ENCODE peak calls at places on chromosomes 16 and 17, in eight cellular contexts. One of them, this sample, is unnamed.

GRCh38 chr17:50144845-50145531 is 5.5 kb downstream of the PPP1R9B start:
- DNase-seq in PC-3: no peak
- DNase-seq in spleen: no peak
- DNase-seq in esophagus squamous epithelium: no peak
- DNase-seq in tibial nerve: no peak
- DNase-seq in A549: no peak
- DNase-seq in HL-60: no peak
- DNase-seq in mucosa of descending colon: no peak
- DNase-seq in this sample: peak

GRCh38 chr16:15461376-15461775 is 27.0 kb downstream of the BMERB1 start:
- DNase-seq in PC-3: peak
- DNase-seq in mucosa of descending colon: no peak
- DNase-seq in spleen: no peak
- DNase-seq in A549: no peak
- DNase-seq in tibial nerve: no peak
- DNase-seq in esophagus squamous epithelium: no peak
- DNase-seq in HL-60: no peak
- DNase-seq in this sample: no peak

GRCh38 chr17:49486012-49486641 is 9.0 kb upstream of the NGFR start:
- DNase-seq in PC-3: no peak
- DNase-seq in HL-60: peak
- DNase-seq in esophagus squamous epithelium: no peak
- DNase-seq in tibial nerve: no peak
- DNase-seq in spleen: no peak
- DNase-seq in mucosa of descending colon: no peak
- DNase-seq in A549: no peak
- DNase-seq in this sample: no peak

GRCh38 chr17:63714550-63715277 is 14.8 kb upstream of the LIMD2 start:
- DNase-seq in tibial nerve: no peak
- DNase-seq in PC-3: no peak
- DNase-seq in spleen: no peak
- DNase-seq in esophagus squamous epithelium: no peak
- DNase-seq in HL-60: no peak
- DNase-seq in mucosa of descending colon: no peak
- DNase-seq in A549: no peak
- DNase-seq in this sample: no peak

GRCh38 chr17:11986179-11986938 is 10.9 kb downstream of the ZNF18 start:
- DNase-seq in spleen: no peak
- DNase-seq in PC-3: no peak
- DNase-seq in tibial nerve: peak
- DNase-seq in esophagus squamous epithelium: no peak
- DNase-seq in mucosa of descending colon: no peak
- DNase-seq in A549: no peak
- DNase-seq in HL-60: no peak
- DNase-seq in this sample: no peak

GRCh38 chr16:87457051-87457611 is 35.7 kb downstream of the ZCCHC14 start:
- DNase-seq in PC-3: peak
- DNase-seq in spleen: no peak
- DNase-seq in A549: no peak
- DNase-seq in HL-60: no peak
- DNase-seq in mucosa of descending colon: no peak
- DNase-seq in esophagus squamous epithelium: no peak
- DNase-seq in tibial nerve: no peak
- DNase-seq in this sample: peak

GRCh38 chr17:35684046-35684802 is 47.2 kb upstream of the RASL10B start:
- DNase-seq in A549: peak
- DNase-seq in spleen: no peak
- DNase-seq in esophagus squamous epithelium: no peak
- DNase-seq in PC-3: peak
- DNase-seq in tibial nerve: no peak
- DNase-seq in mucosa of descending colon: no peak
- DNase-seq in HL-60: no peak
- DNase-seq in this sample: peak

GRCh38 chr16:4500283-4500682 is 24.1 kb downstream of the HMOX2 start:
- DNase-seq in spleen: no peak
- DNase-seq in HL-60: no peak
- DNase-seq in esophagus squamous epithelium: no peak
- DNase-seq in PC-3: peak
- DNase-seq in A549: peak
- DNase-seq in mucosa of descending colon: no peak
- DNase-seq in tibial nerve: no peak
- DNase-seq in this sample: peak

GRCh38 chr17:43601280-43602050 is 55.3 kb upstream of the ETV4 start:
- DNase-seq in tibial nerve: no peak
- DNase-seq in esophagus squamous epithelium: no peak
- DNase-seq in mucosa of descending colon: no peak
- DNase-seq in spleen: no peak
- DNase-seq in PC-3: no peak
- DNase-seq in A549: no peak
- DNase-seq in HL-60: no peak
- DNase-seq in this sample: peak

GRCh38 chr17:39928868-39929651 is 1.5 kb downstream of the LRRC3C start:
- DNase-seq in esophagus squamous epithelium: no peak
- DNase-seq in PC-3: peak
- DNase-seq in spleen: no peak
- DNase-seq in tibial nerve: no peak
- DNase-seq in A549: peak
- DNase-seq in HL-60: no peak
- DNase-seq in mucosa of descending colon: no peak
- DNase-seq in this sample: peak

GRCh38 chr17:68777243-68777855 is 176.2 kb upstream of the FAM20A start:
- DNase-seq in HL-60: no peak
- DNase-seq in esophagus squamous epithelium: no peak
- DNase-seq in PC-3: peak
- DNase-seq in A549: peak
- DNase-seq in mucosa of descending colon: no peak
- DNase-seq in tibial nerve: peak
- DNase-seq in spleen: no peak
- DNase-seq in this sample: peak

GRCh38 chr16:72728516-72728915 is 319.4 kb downstream of the ZFHX3 start:
- DNase-seq in spleen: peak
- DNase-seq in tibial nerve: no peak
- DNase-seq in HL-60: no peak
- DNase-seq in mucosa of descending colon: no peak
- DNase-seq in esophagus squamous epithelium: no peak
- DNase-seq in A549: no peak
- DNase-seq in PC-3: no peak
- DNase-seq in this sample: no peak

GRCh38 chr17:67042104-67042899 is 2.1 kb upstream of the CACNG1 start:
- DNase-seq in tibial nerve: no peak
- DNase-seq in PC-3: no peak
- DNase-seq in esophagus squamous epithelium: no peak
- DNase-seq in HL-60: no peak
- DNase-seq in spleen: no peak
- DNase-seq in A549: no peak
- DNase-seq in mucosa of descending colon: no peak
- DNase-seq in this sample: no peak
- H3K4me3 ChIP-seq in tibial nerve: no peak
- H3K4me3 ChIP-seq in PC-3: no peak
- H3K4me3 ChIP-seq in esophagus squamous epithelium: no peak
- H3K4me3 ChIP-seq in HL-60: no peak
- H3K4me3 ChIP-seq in spleen: no peak
- H3K4me3 ChIP-seq in A549: no peak
- H3K4me3 ChIP-seq in mucosa of descending colon: no peak
- H3K4me3 ChIP-seq in this sample: no peak

GRCh38 chr17:82269138-82269881 is 4.2 kb downstream of the CSNK1D start:
- DNase-seq in spleen: peak
- DNase-seq in mucosa of descending colon: peak
- DNase-seq in PC-3: no peak
- DNase-seq in HL-60: no peak
- DNase-seq in A549: no peak
- DNase-seq in esophagus squamous epithelium: no peak
- DNase-seq in tibial nerve: no peak
- DNase-seq in this sample: no peak

GRCh38 chr17:82266142-82266541 is 7.4 kb downstream of the CSNK1D start:
- DNase-seq in spleen: no peak
- DNase-seq in tibial nerve: no peak
- DNase-seq in HL-60: no peak
- DNase-seq in PC-3: no peak
- DNase-seq in esophagus squamous epithelium: no peak
- DNase-seq in mucosa of descending colon: peak
- DNase-seq in A549: no peak
- DNase-seq in this sample: no peak

GRCh38 chr17:82269882-82270500 is 3.5 kb downstream of the CSNK1D start:
- DNase-seq in A549: no peak
- DNase-seq in tibial nerve: no peak
- DNase-seq in esophagus squamous epithelium: no peak
- DNase-seq in mucosa of descending colon: peak
- DNase-seq in PC-3: no peak
- DNase-seq in spleen: peak
- DNase-seq in HL-60: no peak
- DNase-seq in this sample: no peak

GRCh38 chr17:82270651-82271050 is 2.8 kb downstream of the CSNK1D start:
- DNase-seq in tibial nerve: no peak
- DNase-seq in spleen: peak
- DNase-seq in HL-60: no peak
- DNase-seq in esophagus squamous epithelium: no peak
- DNase-seq in mucosa of descending colon: peak
- DNase-seq in A549: no peak
- DNase-seq in PC-3: no peak
- DNase-seq in this sample: no peak

GRCh38 chr17:82267575-82268379 is 5.7 kb downstream of the CSNK1D start:
- DNase-seq in A549: peak
- DNase-seq in HL-60: peak
- DNase-seq in tibial nerve: peak
- DNase-seq in PC-3: peak
- DNase-seq in spleen: peak
- DNase-seq in mucosa of descending colon: peak
- DNase-seq in esophagus squamous epithelium: peak
- DNase-seq in this sample: peak
- TF ChIP-seq CTCF in A549: no peak
- TF ChIP-seq CTCF in HL-60: no peak
- TF ChIP-seq CTCF in tibial nerve: no peak
- TF ChIP-seq CTCF in PC-3: no peak
- TF ChIP-seq CTCF in spleen: no peak
- TF ChIP-seq CTCF in mucosa of descending colon: no peak
- TF ChIP-seq CTCF in esophagus squamous epithelium: no peak
- TF ChIP-seq CTCF in this sample: no peak

GRCh38 chr17:47848198-47848513 is 2.8 kb downstream of the SP6 start:
- DNase-seq in PC-3: no peak
- DNase-seq in HL-60: no peak
- DNase-seq in esophagus squamous epithelium: no peak
- DNase-seq in spleen: no peak
- DNase-seq in mucosa of descending colon: no peak
- DNase-seq in A549: no peak
- DNase-seq in tibial nerve: no peak
- DNase-seq in this sample: no peak

GRCh38 chr17:47852113-47852949 is 1.4 kb upstream of the SP6 start:
- DNase-seq in PC-3: no peak
- DNase-seq in spleen: no peak
- DNase-seq in A549: no peak
- DNase-seq in HL-60: no peak
- DNase-seq in tibial nerve: no peak
- DNase-seq in mucosa of descending colon: no peak
- DNase-seq in esophagus squamous epithelium: no peak
- DNase-seq in this sample: no peak

GRCh38 chr17:47850692-47851573 is at the start of gene SP6:
- DNase-seq in tibial nerve: no peak
- DNase-seq in esophagus squamous epithelium: no peak
- DNase-seq in PC-3: peak
- DNase-seq in spleen: peak
- DNase-seq in HL-60: no peak
- DNase-seq in A549: peak
- DNase-seq in mucosa of descending colon: peak
- DNase-seq in this sample: peak

GRCh38 chr17:47851764-47852112 is 775 bp upstream of the SP6 start:
- DNase-seq in PC-3: no peak
- DNase-seq in A549: no peak
- DNase-seq in mucosa of descending colon: no peak
- DNase-seq in HL-60: no peak
- DNase-seq in spleen: no peak
- DNase-seq in tibial nerve: no peak
- DNase-seq in esophagus squamous epithelium: no peak
- DNase-seq in this sample: no peak

GRCh38 chr17:47850373-47850691 is 631 bp downstream of the SP6 start:
- DNase-seq in esophagus squamous epithelium: no peak
- DNase-seq in HL-60: no peak
- DNase-seq in tibial nerve: no peak
- DNase-seq in spleen: peak
- DNase-seq in PC-3: peak
- DNase-seq in mucosa of descending colon: no peak
- DNase-seq in A549: no peak
- DNase-seq in this sample: no peak
- H3K4me3 ChIP-seq in esophagus squamous epithelium: peak
- H3K4me3 ChIP-seq in HL-60: no peak
- H3K4me3 ChIP-seq in tibial nerve: peak
- H3K4me3 ChIP-seq in spleen: peak
- H3K4me3 ChIP-seq in PC-3: peak
- H3K4me3 ChIP-seq in mucosa of descending colon: no peak
- H3K4me3 ChIP-seq in A549: peak
- H3K4me3 ChIP-seq in this sample: peak

GRCh38 chr17:19386974-19387920 is at the start of gene MFAP4:
- DNase-seq in spleen: peak
- DNase-seq in A549: no peak
- DNase-seq in HL-60: no peak
- DNase-seq in mucosa of descending colon: no peak
- DNase-seq in PC-3: no peak
- DNase-seq in tibial nerve: peak
- DNase-seq in esophagus squamous epithelium: no peak
- DNase-seq in this sample: no peak
- TF ChIP-seq CTCF in spleen: no peak
- TF ChIP-seq CTCF in A549: no peak
- TF ChIP-seq CTCF in HL-60: no peak
- TF ChIP-seq CTCF in mucosa of descending colon: no peak
- TF ChIP-seq CTCF in PC-3: no peak
- TF ChIP-seq CTCF in tibial nerve: no peak
- TF ChIP-seq CTCF in esophagus squamous epithelium: no peak
- TF ChIP-seq CTCF in this sample: no peak

This sample was measured in epithelial cell of esophagus.